ENCODE peak calls at places on chromosomes 2 and 18, in eight cellular contexts. D is adipocyte, Q is GM12878, T is PC-3, B is IMR-90, F is neuronal stem cell, N is HepG2, Z is colonic mucosa. H is an unnamed sample.

GRCh38 chr2:77161009-77161408 is 361.2 kb downstream of the LRRTM4 start:
- DNase-seq in F (no peak), B (peak; percentile 3), N (peak; percentile 50), T (peak; percentile 56), D (no peak), Z (no peak), Q (no peak), H (no peak)

GRCh38 chr18:26003391-26003790 is 87.0 kb downstream of the SS18 start:
- DNase-seq in Z (no peak), T (peak; percentile 14), F (no peak), Q (no peak), N (no peak), B (no peak), D (no peak), H (no peak)

GRCh38 chr2:43127208-43127940 is 99.0 kb downstream of the ZFP36L2 start:
- DNase-seq in Z (peak; percentile 83), F (no peak), D (no peak), Q (no peak), T (peak; percentile 63), B (no peak), N (peak; percentile 68), H (peak; percentile 88)

GRCh38 chr2:52222128-52222527 is 1190.2 kb upstream of the NRXN1 start:
- DNase-seq in D (peak; percentile 9), F (no peak), Q (no peak), N (no peak), T (peak; percentile 5), Z (no peak), B (peak; percentile 85), H (no peak)

GRCh38 chr2:216545359-216545758 is 46.7 kb downstream of the RPL37A start:
- DNase-seq in Q (no peak), B (peak; percentile 43), T (no peak), F (no peak), N (no peak), Z (no peak), D (peak; percentile 55), H (no peak)

GRCh38 chr2:40027968-40028367 is 248.9 kb upstream of the THUMPD2 start:
- DNase-seq in F (no peak), D (peak; percentile 71), Q (no peak), Z (no peak), B (peak; percentile 70), N (no peak), T (no peak), H (no peak)

GRCh38 chr2:116510117-116510671 is 1304.3 kb upstream of the DDX18 start:
- DNase-seq in T (peak; percentile 73), Z (no peak), Q (no peak), F (peak; percentile 14), N (peak; percentile 14), D (no peak), B (no peak), H (no peak)

GRCh38 chr2:55530539-55531081 is 11.1 kb downstream of the CFAP36 start:
- DNase-seq in T (no peak), B (no peak), N (no peak), D (no peak), F (no peak), Q (no peak), Z (no peak), H (no peak)

GRCh38 chr2:50491541-50492114 is 540.3 kb downstream of the NRXN1 start:
- DNase-seq in N (peak; percentile 16), F (peak; percentile 4), D (peak; percentile 70), Z (no peak), Q (no peak), T (peak; percentile 36), B (peak; percentile 44), H (no peak)

GRCh38 chr2:9846554-9846953 is 3.3 kb downstream of the TAF1B start:
- DNase-seq in B (peak; percentile 71), D (no peak), Z (no peak), F (no peak), N (no peak), Q (no peak), T (peak; percentile 75), H (no peak)

GRCh38 chr2:43161650-43162542 is 64.5 kb downstream of the ZFP36L2 start:
- DNase-seq in N (peak; percentile 39), T (no peak), Z (peak; percentile 91), B (no peak), D (no peak), Q (no peak), F (no peak), H (no peak)

GRCh38 chr18:60812921-60813320 is 440.3 kb upstream of the MC4R start:
- DNase-seq in Z (no peak), T (no peak), N (no peak), B (no peak), Q (no peak), F (no peak), D (peak; percentile 72), H (no peak)

GRCh38 chr2:112754562-112754961 is 9.8 kb downstream of the CKAP2L start:
- DNase-seq in D (no peak), B (no peak), N (no peak), Q (no peak), T (no peak), F (no peak), Z (no peak), H (no peak)

GRCh38 chr2:166382-166781 is 97.5 kb downstream of the SH3YL1 start:
- DNase-seq in D (no peak), T (no peak), N (no peak), F (no peak), Q (no peak), B (no peak), Z (no peak), H (no peak)

GRCh38 chr2:128372621-128373341 is 54.1 kb upstream of the HS6ST1 start:
- DNase-seq in B (no peak), Z (no peak), D (no peak), Q (no peak), F (no peak), T (no peak), N (no peak), H (peak; percentile 57)

GRCh38 chr2:74544634-74545033 is 9.1 kb downstream of the LOXL3 start:
- DNase-seq in D (no peak), Z (no peak), N (no peak), B (no peak), T (peak; percentile 28), Q (no peak), F (no peak), H (no peak)

GRCh38 chr2:84959494-84960156 is 11.3 kb upstream of the KCMF1 start:
- DNase-seq in Q (no peak), Z (no peak), N (no peak), F (no peak), B (peak; percentile 64), D (peak; percentile 41), T (peak; percentile 66), H (no peak)

GRCh38 chr2:38580237-38580636 is 22.5 kb downstream of the HNRNPLL start:
- DNase-seq in T (no peak), D (no peak), N (no peak), F (no peak), Z (no peak), Q (no peak), B (no peak), H (no peak)

GRCh38 chr2:164664070-164664469 is 42.8 kb upstream of the GRB14 start:
- DNase-seq in Q (no peak), T (no peak), D (no peak), B (no peak), N (no peak), F (no peak), Z (no peak), H (no peak)

GRCh38 chr2:135615404-135615803 is 84.1 kb downstream of the R3HDM1 start:
- DNase-seq in Z (no peak), T (no peak), D (no peak), B (no peak), Q (peak; percentile 24), N (no peak), F (no peak), H (no peak)

GRCh38 chr18:54780970-54781369 is 47.3 kb upstream of the RAB27B start:
- DNase-seq in T (no peak), Q (no peak), N (no peak), D (no peak), Z (no peak), F (no peak), B (no peak), H (no peak)

GRCh38 chr2:42029639-42030195 is 18.1 kb upstream of the PKDCC start:
- DNase-seq in Z (no peak), Q (no peak), B (no peak), D (no peak), N (no peak), F (peak; percentile 66), T (no peak), H (no peak)

GRCh38 chr2:42031281-42031680 is 16.5 kb upstream of the PKDCC start:
- DNase-seq in Z (no peak), N (no peak), F (no peak), B (no peak), D (no peak), Q (no peak), T (no peak), H (no peak)

GRCh38 chr2:42030196-42030759 is 17.5 kb upstream of the PKDCC start:
- DNase-seq in Z (no peak), N (no peak), Q (no peak), T (no peak), F (peak; percentile 90), B (no peak), D (no peak), H (no peak)

GRCh38 chr2:42031783-42032620 is 15.8 kb upstream of the PKDCC start:
- DNase-seq in D (no peak), N (no peak), Z (no peak), T (no peak), F (no peak), B (no peak), Q (no peak), H (no peak)

GRCh38 chr2:42030829-42031228 is 17.0 kb upstream of the PKDCC start:
- DNase-seq in F (no peak), N (no peak), D (no peak), Q (no peak), T (no peak), B (no peak), Z (no peak), H (no peak)
- H3K4me1 ChIP-seq in F (peaks cover 27% of the 10 kb centered on the region), N (no peaks in the 10 kb centered on the region), D (no peaks in the 10 kb centered on the region), Q (peaks cover 40% of the 10 kb centered on the region), T (no peaks in the 10 kb centered on the region), B (peaks cover 4% of the 10 kb centered on the region), Z (no peaks in the 10 kb centered on the region), H (peaks cover 23% of the 10 kb centered on the region)

GRCh38 chr2:238848941-238849853 is 1.3 kb downstream of the TWIST2 start:
- DNase-seq in N (no peak), B (no peak), F (no peak), D (peak; percentile 54), T (no peak), Q (no peak), Z (no peak), H (no peak)
- H3K9ac ChIP-seq in N (no peak overlapping the region), B (peak overlapping the region; percentile 92), F (no peak overlapping the region), D (peak overlapping the region; percentile 95), T (peak overlapping the region; percentile 20), Q (no peak overlapping the region), Z (peak overlapping the region; percentile 56), H (no peak overlapping the region)

GRCh38 chr2:66536290-66536673 is 101.4 kb downstream of the MEIS1 start:
- DNase-seq in N (no peak), F (no peak), B (no peak), T (no peak), Q (no peak), D (no peak), Z (no peak), H (no peak)
- H3K4me1 ChIP-seq in N (peaks cover 5% of the 10 kb centered on the region), F (peaks cover 31% of the 10 kb centered on the region), B (peaks cover 25% of the 10 kb centered on the region), T (no peaks in the 10 kb centered on the region), Q (no peaks in the 10 kb centered on the region), D (peaks cover 22% of the 10 kb centered on the region), Z (no peaks in the 10 kb centered on the region), H (peaks cover 30% of the 10 kb centered on the region)

DNA sequence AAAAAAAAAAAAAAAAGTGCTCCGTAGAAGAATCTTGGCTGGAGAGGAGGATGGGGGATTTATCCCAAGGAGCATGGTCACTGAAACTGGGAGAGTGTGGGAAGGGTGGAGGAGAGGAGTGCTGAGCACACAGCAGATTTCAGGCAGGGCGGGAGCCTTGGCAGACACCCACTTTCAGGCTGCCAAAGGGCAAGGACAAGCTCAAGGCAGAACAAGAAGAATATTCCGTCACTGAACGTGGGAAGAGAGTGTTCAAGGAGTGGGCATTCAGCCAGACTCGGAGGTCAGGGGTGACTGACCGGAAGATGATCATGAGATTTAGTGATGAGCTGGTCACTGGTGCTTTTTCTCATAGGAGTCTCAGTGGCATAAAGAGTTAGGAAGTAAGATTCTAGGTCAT is 136.2 kb upstream of the RASGRP3 start:
- DNase-seq in Q (no peak), N (no peak), T (no peak), D (no peak), F (no peak), Z (peak; percentile 22), B (no peak), H (peak; percentile 93)
- H3K9ac ChIP-seq in Q (no peak overlapping the region), N (no peak overlapping the region), T (no peak overlapping the region), D (no peak overlapping the region), F (no peak overlapping the region), Z (no peak overlapping the region), B (no peak overlapping the region), H (no peak overlapping the region)